ENCODE peak calls at places on chromosome 9, in eight cellular contexts. I is dermis microvascular lymphatic vessel endothelial cell; H is dorsolateral prefrontal cortex; Q is lower lobe of right lung; D is activated naive CD8-positive, alpha-beta T cell treated with anti-CD3 and anti-CD28 coated beads for 36 hours; Z is AG04449; R is HEK293T; M is AG20443. J is an unnamed sample.

GRCh38 chr9:75071530-75072122 is 16.3 kb downstream of the NMRK1 start:
- DNase-seq in Z (no peak), M (no peak), I (no peak), R (no peak), H (peak; percentile 42), Q (peak; percentile 81), D (peak; percentile 69), J (no peak)

GRCh38 chr9:469672-470040 is 255.0 kb downstream of the DOCK8 start:
- DNase-seq in Z (no peak), Q (peak; percentile 57), H (peak; percentile 22), M (no peak), I (no peak), D (no peak), R (no peak), J (no peak)

GRCh38 chr9:88387035-88387732 is 1.1 kb upstream of the SPIN1 start:
- DNase-seq in D (no peak), H (no peak), I (peak; percentile 14), R (peak; percentile 23), M (no peak), Z (no peak), Q (peak; percentile 70), J (no peak)

GRCh38 chr9:118318770-118319443 is 614.7 kb downstream of the TLR4 start:
- DNase-seq in Z (no peak), H (peak; percentile 37), D (no peak), I (no peak), Q (no peak), R (no peak), M (peak; percentile 8), J (no peak)

GRCh38 chr9:80320480-80320879 is 748.7 kb downstream of the TLE4 start:
- DNase-seq in R (no peak), Q (no peak), D (no peak), M (no peak), Z (no peak), I (no peak), H (no peak), J (no peak)

GRCh38 chr9:110659891-110660541 is 8.6 kb upstream of the MUSK start:
- DNase-seq in Q (no peak), R (no peak), H (no peak), I (no peak), D (no peak), M (no peak), Z (no peak), J (no peak)

GRCh38 chr9:3179716-3180115 is 335.8 kb upstream of the PUM3 start:
- DNase-seq in I (no peak), R (no peak), M (no peak), H (no peak), D (no peak), Q (no peak), Z (no peak), J (peak; percentile 21)

GRCh38 chr9:81459591-81459990 is 229.8 kb downstream of the TLE1 start:
- DNase-seq in Q (no peak), R (no peak), H (no peak), D (no peak), I (no peak), Z (no peak), M (no peak), J (no peak)

GRCh38 chr9:12817702-12818101 is 42.9 kb downstream of the LURAP1L start:
- DNase-seq in R (no peak), Z (no peak), D (no peak), I (peak; percentile 13), M (no peak), H (no peak), Q (peak; percentile 73), J (no peak)

GRCh38 chr9:112059145-112059979 is 115.7 kb downstream of the SUSD1 start:
- DNase-seq in H (peak; percentile 43), Z (peak; percentile 65), R (no peak), M (peak; percentile 61), I (peak; percentile 98), D (no peak), Q (no peak), J (peak; percentile 92)

GRCh38 chr9:1032181-1032580 is 18.0 kb upstream of the DMRT2 start:
- DNase-seq in D (no peak), I (no peak), M (no peak), H (no peak), Q (no peak), Z (no peak), R (no peak), J (no peak)

GRCh38 chr9:77417570-77417969 is 230.6 kb downstream of the GNA14 start:
- DNase-seq in R (no peak), Q (no peak), H (no peak), Z (no peak), D (no peak), I (peak; percentile 79), M (peak; percentile 69), J (peak; percentile 65)

GRCh38 chr9:130962418-130963316 is 23.6 kb upstream of the FIBCD1 start:
- DNase-seq in R (no peak), H (no peak), I (peak; percentile 93), D (no peak), Z (peak; percentile 83), M (peak; percentile 99), Q (no peak), J (peak; percentile 79)

GRCh38 chr9:38355115-38355514 is 37.4 kb upstream of the ALDH1B1 start:
- DNase-seq in Z (no peak), H (no peak), D (no peak), M (no peak), Q (no peak), I (no peak), R (no peak), J (no peak)

GRCh38 chr9:36597412-36598178 is 24.9 kb downstream of the MELK start:
- DNase-seq in Z (no peak), Q (no peak), D (no peak), R (peak; percentile 61), M (peak; percentile 76), H (no peak), I (peak; percentile 58), J (no peak)

GRCh38 chr9:131618071-131618479 is 72.8 kb downstream of the PRRT1B start:
- DNase-seq in H (no peak), R (peak; percentile 55), Z (no peak), D (no peak), M (no peak), Q (no peak), I (peak; percentile 84), J (no peak)

GRCh38 chr9:6645153-6646027 is at the start of gene GLDC:
- DNase-seq in M (peak; percentile 38), Z (no peak), R (peak; percentile 83), H (peak; percentile 45), I (peak; percentile 17), Q (peak; percentile 54), D (peak; percentile 37), J (no peak)

GRCh38 chr9:17739022-17739421 is 160.2 kb downstream of the SH3GL2 start:
- DNase-seq in Q (no peak), Z (no peak), D (no peak), I (no peak), R (no peak), M (no peak), H (no peak), J (no peak)

GRCh38 chr9:76087978-76088377 is 197.5 kb downstream of the PCSK5 start:
- DNase-seq in Z (no peak), R (no peak), Q (no peak), D (no peak), I (no peak), H (no peak), M (no peak), J (no peak)